ENCODE peak calls at places on chromosomes 6 and 20, in ten cellular contexts. Y, D, P, V, J, T, B, L, C and M are unnamed samples.

GRCh38 chr20:14470231-14470894 is 133.0 kb upstream of the FLRT3 start:
- DNase-seq in Y (no peak), D (no peak), P (peak; percentile 43), V (peak; percentile 37), J (no peak), T (no peak), B (no peak), L (no peak), C (no peak), M (no peak)

GRCh38 chr6:1286972-1287600 is 24.8 kb upstream of the FOXQ1 start:
- DNase-seq in Y (peak; percentile 50), D (peak; percentile 94), P (no peak), V (peak; percentile 64), J (peak; percentile 86), T (no peak), B (peak; percentile 67), L (no peak), C (no peak), M (no peak)

GRCh38 chr6:135555550-135555949 is 58.0 kb upstream of the AHI1 start:
- DNase-seq in Y (no peak), D (no peak), P (no peak), V (no peak), J (no peak), T (no peak), B (no peak), L (peak; percentile 25), C (peak; percentile 5), M (no peak)

GRCh38 chr6:51466427-51466826 is 621.0 kb downstream of the PKHD1 start:
- DNase-seq in Y (no peak), D (no peak), P (no peak), V (no peak), J (no peak), T (no peak), B (no peak), L (peak; percentile 5), C (no peak), M (no peak)

GRCh38 chr6:106287215-106287614 is 38.3 kb downstream of the ATG5 start:
- DNase-seq in Y (no peak), D (no peak), P (no peak), V (no peak), J (no peak), T (no peak), B (no peak), L (peak; percentile 66), C (no peak), M (no peak)

GRCh38 chr20:40897177-40897700 is 131.4 kb upstream of the TOP1 start:
- DNase-seq in Y (no peak), D (peak; percentile 66), P (no peak), V (peak; percentile 19), J (peak; percentile 90), T (no peak), B (peak; percentile 10), L (no peak), C (no peak), M (no peak)

GRCh38 chr20:57662313-57663240 is 42.4 kb upstream of the ZBP1 start:
- DNase-seq in Y (no peak), D (no peak), P (peak; percentile 42), V (no peak), J (no peak), T (peak; percentile 71), B (no peak), L (no peak), C (peak; percentile 78), M (peak; percentile 63)

GRCh38 chr20:22762576-22763256 is 178.3 kb upstream of the FOXA2 start:
- DNase-seq in Y (no peak), D (no peak), P (no peak), V (no peak), J (no peak), T (no peak), B (no peak), L (no peak), C (peak; percentile 18), M (no peak)

GRCh38 chr6:20846602-20847028 is 312.4 kb downstream of the CDKAL1 start:
- DNase-seq in Y (peak; percentile 53), D (no peak), P (no peak), V (no peak), J (peak; percentile 38), T (no peak), B (no peak), L (no peak), C (no peak), M (no peak)

GRCh38 chr20:8313073-8313472 is 181.0 kb downstream of the PLCB1 start:
- DNase-seq in Y (no peak), D (no peak), P (no peak), V (no peak), J (no peak), T (no peak), B (no peak), L (no peak), C (no peak), M (no peak)

GRCh38 chr20:1894951-1895673 is at the start of gene SIRPA:
- DNase-seq in Y (peak; percentile 70), D (peak; percentile 88), P (no peak), V (peak; percentile 82), J (peak; percentile 89), T (peak; percentile 87), B (no peak), L (peak; percentile 61), C (peak; percentile 92), M (peak; percentile 79)

GRCh38 chr6:167407239-167408064 is 82.6 kb downstream of the TTLL2 start:
- DNase-seq in Y (no peak), D (no peak), P (no peak), V (no peak), J (no peak), T (no peak), B (no peak), L (no peak), C (peak; percentile 51), M (peak; percentile 35)

GRCh38 chr6:147297663-147298313 is 93.6 kb downstream of the STXBP5 start:
- DNase-seq in Y (no peak), D (no peak), P (no peak), V (no peak), J (no peak), T (no peak), B (no peak), L (no peak), C (no peak), M (no peak)

GRCh38 chr6:50543666-50544065 is 169.7 kb upstream of the TFAP2D start:
- DNase-seq in Y (no peak), D (no peak), P (no peak), V (no peak), J (no peak), T (no peak), B (no peak), L (peak; percentile 30), C (no peak), M (no peak)

GRCh38 chr20:31956556-31957220 is 4.8 kb upstream of the PDRG1 start:
- DNase-seq in Y (no peak), D (no peak), P (no peak), V (no peak), J (no peak), T (no peak), B (no peak), L (no peak), C (no peak), M (no peak)

GRCh38 chr6:97025088-97025487 is 100.6 kb downstream of the KLHL32 start:
- DNase-seq in Y (no peak), D (no peak), P (no peak), V (no peak), J (no peak), T (no peak), B (no peak), L (no peak), C (no peak), M (no peak)

DNA sequence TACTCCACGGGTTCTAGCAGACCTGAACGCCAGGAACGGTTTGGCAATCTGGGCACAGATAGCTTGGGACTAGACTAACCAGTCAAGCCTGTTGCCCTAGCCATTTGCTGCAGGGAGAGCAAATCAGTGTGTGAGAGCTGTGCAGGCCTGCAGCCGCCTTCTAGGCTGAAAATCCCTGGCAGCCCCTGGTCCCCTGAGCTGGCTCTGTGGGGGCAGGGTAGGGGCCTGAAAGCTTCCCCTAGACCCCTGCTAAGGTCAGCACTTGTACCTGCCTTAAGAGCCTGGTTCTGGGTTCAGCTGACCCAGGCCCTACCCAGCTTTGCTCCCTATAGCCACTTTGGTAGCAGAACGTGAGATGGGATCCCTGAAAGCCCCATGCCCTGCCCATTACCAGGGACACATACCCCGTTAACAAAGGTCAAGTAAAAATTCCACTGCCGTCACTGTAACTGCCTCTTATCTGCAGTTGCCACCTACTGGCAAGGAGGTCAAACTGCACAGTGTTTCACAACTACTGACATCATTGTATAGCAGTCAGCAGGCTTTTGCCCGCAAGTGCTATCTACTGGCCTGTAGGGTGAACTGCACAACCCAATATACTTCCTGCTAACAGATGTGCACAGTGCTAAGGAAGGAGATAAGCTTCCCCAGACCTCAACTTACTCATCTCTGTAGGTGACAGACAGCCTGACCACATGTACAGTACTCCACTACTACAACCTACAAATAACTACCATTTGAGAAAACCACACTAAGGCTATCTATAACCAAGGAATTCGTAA is 95.1 kb upstream of the OLIG3 start:
- DNase-seq in Y (peak; percentile 48), D (peak; percentile 39), P (no peak), V (peak; percentile 29), J (peak; percentile 16), T (no peak), B (no peak), L (peak; percentile 97), C (peak; percentile 54), M (peak; percentile 84)
- H3K4me3 ChIP-seq in Y (no peak overlapping the region), D (no peak overlapping the region), P (no peak overlapping the region), V (no peak overlapping the region), J (no peak overlapping the region), T (no peak overlapping the region), B (no peak overlapping the region), L (no peak overlapping the region), C (no peak overlapping the region), M (no peak overlapping the region)

DNA sequence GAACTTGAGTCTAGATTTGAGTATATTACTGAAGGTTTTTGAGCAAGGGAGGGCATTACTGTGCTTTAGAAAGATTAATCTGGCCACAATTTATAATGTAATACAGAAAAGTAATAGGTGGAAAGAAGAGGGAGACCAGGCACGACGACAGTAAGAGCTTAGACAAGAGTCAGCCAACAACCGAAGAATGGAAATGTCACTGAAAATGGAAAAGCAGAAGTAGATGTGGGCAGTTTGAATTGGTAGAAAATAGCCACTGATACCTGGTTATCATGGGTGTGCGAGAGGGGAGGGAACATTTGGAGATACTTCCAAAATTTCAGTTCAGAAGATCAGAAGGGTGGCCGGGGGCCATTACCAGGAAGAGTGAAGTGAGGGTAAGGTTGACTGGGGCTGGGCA is 339.1 kb downstream of the UTRN start:
- DNase-seq in Y (no peak), D (no peak), P (no peak), V (no peak), J (no peak), T (no peak), B (no peak), L (no peak), C (no peak), M (no peak)
- H3K4me3 ChIP-seq in Y (no peak overlapping the region), D (no peak overlapping the region), P (no peak overlapping the region), V (no peak overlapping the region), J (no peak overlapping the region), T (no peak overlapping the region), B (no peak overlapping the region), L (no peak overlapping the region), C (no peak overlapping the region), M (no peak overlapping the region)

GRCh38 chr6:111676383-111676782 is 70.7 kb upstream of the TRAF3IP2 start:
- DNase-seq in Y (no peak), D (no peak), P (no peak), V (peak; percentile 35), J (no peak), T (no peak), B (no peak), L (no peak), C (no peak), M (no peak)
- H3K4me3 ChIP-seq in Y (no peak overlapping the region), D (no peak overlapping the region), P (no peak overlapping the region), V (no peak overlapping the region), J (no peak overlapping the region), T (no peak overlapping the region), B (no peak overlapping the region), L (no peak overlapping the region), C (no peak overlapping the region), M (peak overlapping the region; percentile 53)

GRCh38 chr6:31614075-31614619 is 887 bp upstream of the AIF1 start:
- DNase-seq in Y (no peak), D (no peak), P (peak; percentile 63), V (peak; percentile 32), J (no peak), T (no peak), B (no peak), L (no peak), C (no peak), M (no peak)
- H3K4me3 ChIP-seq in Y (no peak overlapping the region), D (no peak overlapping the region), P (no peak overlapping the region), V (no peak overlapping the region), J (no peak overlapping the region), T (peak overlapping the region; percentile 42), B (no peak overlapping the region), L (no peak overlapping the region), C (no peak overlapping the region), M (no peak overlapping the region)